ENCODE peak calls at places on chromosomes 13 and 19, in nine cellular contexts. R is choroid plexus epithelial cell; L is pancreas; I is CD8-positive, alpha-beta memory T cell; M is GM12865; Y is neural progenitor cell; T is AG10803; N is lower lobe of right lung; B is coronary artery. O is an unnamed sample.

GRCh38 chr13:73842621-73843020 is 291.6 kb downstream of the KLF12 start:
- DNase-seq in N (no peak), M (no peak), T (no peak), B (no peak), I (no peak), L (no peak), Y (no peak), R (peak), O (no peak)

GRCh38 chr13:32261567-32261966 is 53.6 kb downstream of the ZAR1L start:
- DNase-seq in Y (no peak), L (peak), M (no peak), N (no peak), T (peak), R (peak), I (no peak), B (peak), O (no peak)

GRCh38 chr19:6216236-6216995 is 63.4 kb downstream of the MLLT1 start:
- DNase-seq in R (no peak), T (no peak), N (no peak), Y (no peak), B (no peak), I (no peak), M (no peak), L (peak), O (no peak)

GRCh38 chr19:45404557-45405434 is at the start of gene PPP1R13L:
- DNase-seq in T (peak), L (peak), R (peak), M (peak), I (no peak), N (peak), B (peak), Y (peak), O (peak)

GRCh38 chr13:34942732-34943674 is 933 bp downstream of the NBEA start:
- DNase-seq in Y (peak), M (peak), B (peak), T (no peak), R (no peak), N (peak), L (peak), I (no peak), O (no peak)

GRCh38 chr13:41075034-41075433 is 13.7 kb downstream of the WBP4 start:
- DNase-seq in L (no peak), I (no peak), T (peak), R (peak), Y (peak), B (no peak), M (peak), N (no peak), O (no peak)

GRCh38 chr13:94351292-94352000 is 128.0 kb downstream of the DCT start:
- DNase-seq in Y (no peak), B (no peak), R (peak), L (no peak), M (no peak), N (no peak), T (peak), I (no peak), O (no peak)

GRCh38 chr13:28527629-28528028 is 32.7 kb upstream of the FLT1 start:
- DNase-seq in L (no peak), N (peak), Y (no peak), T (no peak), M (peak), I (no peak), R (no peak), B (no peak), O (no peak)

GRCh38 chr13:62997038-62997619 is 1581.5 kb upstream of the PCDH20 start:
- DNase-seq in I (no peak), Y (no peak), M (no peak), L (no peak), B (no peak), T (no peak), R (no peak), N (no peak), O (peak)

GRCh38 chr13:31790992-31791391 is 51.7 kb downstream of the RXFP2 start:
- DNase-seq in R (no peak), B (no peak), Y (no peak), N (no peak), T (peak), M (no peak), I (no peak), L (no peak), O (no peak)

GRCh38 chr13:110239280-110240120 is 67.5 kb downstream of the COL4A1 start:
- DNase-seq in R (peak), I (no peak), T (no peak), N (no peak), L (no peak), Y (no peak), M (no peak), B (no peak), O (no peak)

GRCh38 chr13:94163535-94163934 is 315.9 kb downstream of the DCT start:
- DNase-seq in R (no peak), Y (no peak), B (no peak), T (no peak), N (no peak), L (no peak), I (no peak), M (no peak), O (no peak)

GRCh38 chr13:104980571-104980970 is 1554.9 kb downstream of the EFNB2 start:
- DNase-seq in Y (no peak), R (no peak), M (no peak), B (no peak), N (no peak), L (no peak), I (no peak), T (no peak), O (peak)

GRCh38 chr13:68574053-68574452 is 1343.9 kb upstream of the PCDH9 start:
- DNase-seq in N (no peak), I (no peak), M (no peak), Y (no peak), B (no peak), R (no peak), L (no peak), T (no peak), O (no peak)

GRCh38 chr19:42555801-42556200 is 27.5 kb upstream of the CEACAM1 start:
- DNase-seq in I (no peak), N (no peak), M (no peak), Y (no peak), R (no peak), L (no peak), B (no peak), T (no peak), O (no peak)

GRCh38 chr19:5801796-5802616 is 2.9 kb upstream of the NRTN start:
- DNase-seq in M (no peak), L (no peak), B (no peak), R (peak), N (no peak), Y (peak), T (peak), I (no peak), O (no peak)

GRCh38 chr19:18700501-18701249 is 17.2 kb downstream of the CRTC1 start:
- DNase-seq in M (peak), B (no peak), L (peak), Y (peak), N (peak), R (peak), I (peak), T (peak), O (no peak)

GRCh38 chr13:29991343-29991742 is 140.9 kb upstream of the UBL3 start:
- DNase-seq in M (no peak), R (peak), L (no peak), I (no peak), B (no peak), T (peak), Y (no peak), N (no peak), O (no peak)

GRCh38 chr13:103663996-103664395 is 597.8 kb upstream of the SLC10A2 start:
- DNase-seq in T (no peak), N (no peak), Y (no peak), B (no peak), R (no peak), L (no peak), I (no peak), M (no peak), O (no peak)

GRCh38 chr13:113452942-113453901 is at the start of gene ADPRHL1:
- DNase-seq in R (no peak), N (no peak), I (no peak), B (peak), T (no peak), Y (no peak), L (no peak), M (no peak), O (no peak)

GRCh38 chr13:59691501-59692066 is 472.1 kb downstream of the DIAPH3 start:
- DNase-seq in B (no peak), R (peak), Y (no peak), M (no peak), N (no peak), T (no peak), I (no peak), L (no peak), O (no peak)
- H3K4me3 ChIP-seq in B (no peak), R (no peak), Y (no peak), M (no peak), N (no peak), T (no peak), I (no peak), L (no peak), O (no peak)

DNA sequence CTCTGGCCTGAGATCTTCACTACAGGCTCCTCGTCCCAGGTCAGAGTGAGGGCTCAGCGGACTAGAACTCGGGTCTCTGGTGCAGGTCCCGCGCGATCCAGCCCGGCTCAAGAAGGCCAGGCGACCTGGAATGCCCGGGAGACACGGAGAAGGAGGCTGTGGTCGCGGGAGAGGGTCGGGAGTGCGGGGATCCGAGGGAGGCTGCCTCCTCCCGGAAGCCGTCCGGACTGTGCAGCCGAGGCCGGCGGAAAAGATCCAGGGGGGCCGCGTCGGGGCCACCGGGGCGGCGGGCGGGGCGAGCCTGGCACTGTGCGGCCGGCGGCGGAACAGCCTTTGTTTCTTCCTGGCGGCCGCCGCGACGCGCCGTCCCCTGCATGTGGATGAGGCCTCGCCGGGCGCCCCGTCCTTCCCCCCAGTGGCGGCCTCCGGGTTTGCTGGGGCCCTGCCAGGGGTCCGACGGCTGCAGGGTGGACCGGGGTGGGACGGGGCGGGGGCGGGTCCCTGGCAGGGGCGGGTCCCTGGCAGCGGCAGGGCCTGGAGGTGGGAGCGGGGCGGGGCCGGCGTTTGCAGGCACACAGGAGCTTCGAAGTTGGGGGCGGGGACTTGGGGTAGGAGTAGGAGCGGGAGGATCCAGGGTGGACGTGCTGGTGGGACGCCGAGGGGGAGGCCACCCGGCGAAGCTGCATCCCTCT is 1.0 kb upstream of the SLC7A10 start:
- DNase-seq in Y (peak), R (peak), I (no peak), T (no peak), L (no peak), N (peak), B (no peak), M (no peak), O (no peak)
- H3K4me3 ChIP-seq in Y (peak), R (peak), I (no peak), T (no peak), L (no peak), N (peak), B (peak), M (no peak), O (no peak)

GRCh38 chr19:53101518-53101917 is 1.7 kb downstream of the ZNF160 start:
- DNase-seq in R (peak), L (no peak), Y (no peak), B (no peak), I (no peak), T (no peak), M (no peak), N (no peak), O (peak)
- H3K4me3 ChIP-seq in R (peak), L (no peak), Y (peak), B (peak), I (no peak), T (peak), M (no peak), N (no peak), O (no peak)

DNA sequence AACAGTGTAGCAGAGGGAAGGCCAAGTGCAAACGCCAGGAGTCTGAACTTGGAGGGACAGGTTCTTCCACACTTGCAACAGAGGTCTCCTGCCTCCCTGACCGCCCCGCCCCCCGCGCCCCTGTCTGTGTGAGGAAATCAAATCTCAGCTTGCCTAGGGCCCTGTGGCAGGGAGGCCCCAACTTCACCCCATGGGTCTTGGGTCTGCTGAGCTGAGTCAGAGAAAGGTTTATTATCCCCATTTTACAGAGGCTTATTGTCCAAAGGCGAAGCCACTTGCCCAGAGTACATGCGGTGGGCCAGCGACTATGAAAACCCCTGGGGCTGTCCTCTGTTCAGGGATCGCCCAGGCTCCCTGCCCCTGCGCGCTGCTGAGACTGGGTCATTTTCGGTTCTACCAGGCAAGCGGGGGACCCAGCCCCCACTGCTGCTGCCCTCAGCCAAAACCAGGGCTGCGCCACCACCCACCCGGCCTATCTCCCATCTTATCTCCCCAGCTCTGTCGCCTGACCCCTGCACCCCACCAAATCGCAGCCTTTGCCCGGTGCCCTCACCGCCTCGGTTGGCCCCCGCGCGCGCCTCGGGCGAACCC is 956 bp upstream of the CERS4 start:
- DNase-seq in T (no peak), Y (peak), B (no peak), I (no peak), N (peak), M (no peak), R (peak), L (peak), O (no peak)
- H3K4me3 ChIP-seq in T (no peak), Y (peak), B (peak), I (peak), N (peak), M (peak), R (no peak), L (peak), O (peak)

DNA sequence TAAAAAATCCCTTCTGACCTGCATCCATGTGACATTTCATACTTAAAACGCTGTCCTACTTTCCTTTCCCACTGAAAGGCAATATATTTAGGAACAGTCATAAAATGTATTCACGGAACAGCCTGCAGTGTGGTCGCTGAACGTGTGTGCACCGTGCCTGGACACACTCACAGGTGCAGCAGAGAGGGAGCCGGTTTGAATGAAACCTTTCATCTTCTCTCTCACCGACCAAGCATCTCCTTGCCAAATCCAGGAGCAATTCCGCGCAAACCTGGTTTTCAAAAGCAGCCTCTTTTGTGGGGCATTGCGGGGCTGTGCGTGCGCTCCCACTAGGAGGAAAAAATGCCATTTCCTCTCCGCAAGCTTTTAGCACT is 1.0 kb downstream of the DCLK1 start:
- DNase-seq in M (no peak), L (no peak), B (no peak), I (no peak), Y (no peak), N (no peak), T (no peak), R (no peak), O (no peak)
- H3K4me3 ChIP-seq in M (no peak), L (no peak), B (peak), I (no peak), Y (peak), N (peak), T (peak), R (peak), O (no peak)

GRCh38 chr19:39307822-39308530 is 11.8 kb downstream of the IFNL1 start:
- DNase-seq in I (no peak), B (no peak), L (no peak), T (no peak), Y (peak), N (no peak), M (no peak), R (no peak), O (no peak)
- H3K4me3 ChIP-seq in I (no peak), B (peak), L (no peak), T (no peak), Y (peak), N (peak), M (no peak), R (no peak), O (no peak)

DNA sequence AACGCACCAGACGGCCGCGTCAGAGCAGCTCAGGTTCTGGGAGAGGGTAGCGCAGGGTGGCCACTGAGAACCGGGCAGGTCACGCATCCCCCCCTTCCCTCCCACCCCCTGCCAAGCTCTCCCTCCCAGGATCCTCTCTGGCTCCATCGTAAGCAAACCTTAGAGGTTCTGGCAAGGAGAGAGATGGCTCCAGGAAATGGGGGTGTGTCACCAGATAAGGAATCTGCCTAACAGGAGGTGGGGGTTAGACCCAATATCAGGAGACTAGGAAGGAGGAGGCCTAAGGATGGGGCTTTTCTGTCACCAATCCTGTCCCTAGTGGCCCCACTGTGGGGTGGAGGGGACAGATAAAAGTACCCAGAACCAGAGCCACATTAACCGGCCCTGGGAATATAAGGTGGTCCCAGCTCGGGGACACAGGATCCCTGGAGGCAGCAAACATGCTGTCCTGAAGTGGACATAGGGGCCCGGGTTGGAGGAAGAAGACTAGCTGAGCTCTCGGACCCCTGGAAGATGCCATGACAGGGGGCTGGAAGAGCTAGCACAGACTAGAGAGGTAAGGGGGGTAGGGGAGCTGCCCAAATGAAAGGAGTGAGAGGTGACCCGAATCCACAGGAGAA is 1.9 kb downstream of the PPP1R12C start:
- DNase-seq in T (no peak), L (no peak), Y (no peak), N (no peak), R (peak), B (no peak), I (no peak), M (no peak), O (no peak)
- H3K4me3 ChIP-seq in T (peak), L (no peak), Y (peak), N (peak), R (peak), B (peak), I (peak), M (peak), O (peak)

GRCh38 chr13:80400164-80400767 is 59.3 kb upstream of the SPRY2 start:
- DNase-seq in B (no peak), Y (no peak), T (no peak), L (no peak), I (no peak), R (no peak), N (no peak), M (peak), O (peak)
- H3K4me3 ChIP-seq in B (no peak), Y (no peak), T (no peak), L (no peak), I (no peak), R (no peak), N (no peak), M (no peak), O (peak)

GRCh38 chr19:36265856-36266374 is 51.0 kb downstream of the ZNF146 start:
- DNase-seq in B (no peak), N (no peak), T (no peak), Y (no peak), L (no peak), M (no peak), I (no peak), R (no peak), O (no peak)
- H3K4me3 ChIP-seq in B (no peak), N (no peak), T (no peak), Y (no peak), L (no peak), M (no peak), I (no peak), R (no peak), O (no peak)

GRCh38 chr19:31263317-31263716 is 85.9 kb downstream of the TSHZ3 start:
- DNase-seq in I (no peak), N (no peak), T (no peak), B (peak), Y (no peak), M (no peak), L (no peak), R (no peak), O (no peak)

GRCh38 chr19:31262673-31263308 is 86.4 kb downstream of the TSHZ3 start:
- DNase-seq in B (no peak), R (peak), Y (no peak), T (peak), L (no peak), N (no peak), M (no peak), I (no peak), O (no peak)

GRCh38 chr19:31261019-31261595 is 88.1 kb downstream of the TSHZ3 start:
- DNase-seq in M (no peak), R (no peak), N (no peak), B (no peak), Y (no peak), L (no peak), I (no peak), T (peak), O (no peak)

GRCh38 chr19:31260171-31260933 is 88.9 kb downstream of the TSHZ3 start:
- DNase-seq in M (no peak), B (no peak), I (no peak), L (no peak), T (no peak), R (no peak), N (no peak), Y (no peak), O (no peak)

DNA sequence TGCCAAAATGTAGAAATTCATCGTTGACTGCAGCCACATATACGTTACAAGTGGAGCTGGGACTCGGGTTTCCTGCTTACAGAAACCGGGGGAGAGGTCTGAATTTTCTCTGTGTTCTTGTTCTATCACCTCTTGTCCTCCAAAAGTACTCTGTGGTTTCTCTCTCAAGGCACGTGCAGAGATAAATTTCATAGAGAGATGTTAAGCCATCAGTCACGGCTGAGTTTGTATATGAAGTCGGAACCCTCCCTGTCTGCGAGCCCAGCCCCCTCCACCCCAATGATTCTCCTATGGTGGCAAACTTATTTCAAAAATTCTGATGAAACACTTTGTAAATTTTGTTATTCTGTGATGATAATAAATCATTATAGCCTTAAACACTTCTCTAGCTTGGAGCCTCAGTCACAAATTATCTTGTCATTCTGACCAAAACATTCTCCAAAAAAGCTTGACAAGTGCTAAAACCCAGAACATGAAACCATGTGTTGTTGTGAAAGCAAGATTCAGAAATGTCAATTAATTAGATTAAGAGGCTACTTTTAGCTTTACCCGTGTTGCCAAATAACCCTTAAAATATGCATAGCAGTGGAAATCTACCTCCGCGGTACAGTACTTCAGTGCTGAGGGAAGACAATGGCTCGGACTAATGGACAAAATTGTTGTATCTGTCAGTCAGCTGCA is 87.4 kb downstream of the TSHZ3 start:
- DNase-seq in B (no peak), M (no peak), T (peak), R (peak), L (no peak), I (no peak), N (no peak), Y (no peak), O (peak)
- H3K4me3 ChIP-seq in B (no peak), M (no peak), T (peak), R (no peak), L (no peak), I (no peak), N (no peak), Y (no peak), O (no peak)

O was measured in Jurkat, Clone E6-1.